ENCODE peak calls at places on chromosome 6, in nine cellular contexts. One of them, this sample, is unnamed.
A peak's percentile ranks its signal among the peaks of the same experiment; 100 is the strongest.

GRCh38 chr6:121652726-121653623 is 217.5 kb downstream of the GJA1 start:
- DNase-seq in right cardiac atrium: no peak
- DNase-seq in RWPE2: no peak
- DNase-seq in PC-3: peak; percentile 69
- DNase-seq in hepatocyte: peak; percentile 34
- DNase-seq in IMR-90: peak; percentile 91
- DNase-seq in colonic mucosa: no peak
- DNase-seq in CD8-positive, alpha-beta T cell: no peak
- DNase-seq in CD8-positive, alpha-beta memory T cell: no peak
- DNase-seq in this sample: no peak

GRCh38 chr6:1535295-1535694 is 74.4 kb upstream of the FOXC1 start:
- DNase-seq in IMR-90: no peak
- DNase-seq in right cardiac atrium: no peak
- DNase-seq in CD8-positive, alpha-beta T cell: peak; percentile 34
- DNase-seq in hepatocyte: no peak
- DNase-seq in PC-3: peak; percentile 77
- DNase-seq in CD8-positive, alpha-beta memory T cell: peak; percentile 51
- DNase-seq in RWPE2: no peak
- DNase-seq in colonic mucosa: no peak
- DNase-seq in this sample: peak; percentile 4

GRCh38 chr6:6221829-6222535 is 98.5 kb downstream of the F13A1 start:
- DNase-seq in PC-3: peak; percentile 28
- DNase-seq in CD8-positive, alpha-beta memory T cell: no peak
- DNase-seq in hepatocyte: peak; percentile 34
- DNase-seq in right cardiac atrium: no peak
- DNase-seq in colonic mucosa: peak; percentile 50
- DNase-seq in IMR-90: no peak
- DNase-seq in RWPE2: no peak
- DNase-seq in CD8-positive, alpha-beta T cell: no peak
- DNase-seq in this sample: peak; percentile 62

GRCh38 chr6:135922170-135922569 is 70.7 kb downstream of the PDE7B start:
- DNase-seq in CD8-positive, alpha-beta memory T cell: no peak
- DNase-seq in hepatocyte: peak; percentile 48
- DNase-seq in IMR-90: peak; percentile 98
- DNase-seq in colonic mucosa: no peak
- DNase-seq in PC-3: peak; percentile 93
- DNase-seq in CD8-positive, alpha-beta T cell: no peak
- DNase-seq in RWPE2: peak; percentile 69
- DNase-seq in right cardiac atrium: no peak
- DNase-seq in this sample: peak; percentile 27

GRCh38 chr6:151664390-151664789 is 143.1 kb upstream of the ESR1 start:
- DNase-seq in right cardiac atrium: no peak
- DNase-seq in CD8-positive, alpha-beta memory T cell: no peak
- DNase-seq in colonic mucosa: no peak
- DNase-seq in CD8-positive, alpha-beta T cell: no peak
- DNase-seq in RWPE2: no peak
- DNase-seq in hepatocyte: no peak
- DNase-seq in IMR-90: no peak
- DNase-seq in PC-3: no peak
- DNase-seq in this sample: no peak

GRCh38 chr6:75755704-75756103 is 6.7 kb downstream of the MYO6 start:
- DNase-seq in IMR-90: no peak
- DNase-seq in PC-3: no peak
- DNase-seq in right cardiac atrium: no peak
- DNase-seq in RWPE2: no peak
- DNase-seq in CD8-positive, alpha-beta T cell: no peak
- DNase-seq in hepatocyte: no peak
- DNase-seq in CD8-positive, alpha-beta memory T cell: no peak
- DNase-seq in colonic mucosa: no peak
- DNase-seq in this sample: no peak

GRCh38 chr6:126625019-126625418 is 285.1 kb downstream of the CENPW start:
- DNase-seq in PC-3: peak; percentile 20
- DNase-seq in colonic mucosa: no peak
- DNase-seq in CD8-positive, alpha-beta T cell: no peak
- DNase-seq in IMR-90: peak; percentile 31
- DNase-seq in CD8-positive, alpha-beta memory T cell: no peak
- DNase-seq in hepatocyte: peak; percentile 57
- DNase-seq in RWPE2: no peak
- DNase-seq in right cardiac atrium: no peak
- DNase-seq in this sample: peak; percentile 30

GRCh38 chr6:39962831-39963230 is 28.6 kb upstream of the MOCS1 start:
- DNase-seq in PC-3: peak; percentile 37
- DNase-seq in right cardiac atrium: no peak
- DNase-seq in hepatocyte: no peak
- DNase-seq in RWPE2: no peak
- DNase-seq in CD8-positive, alpha-beta T cell: no peak
- DNase-seq in CD8-positive, alpha-beta memory T cell: no peak
- DNase-seq in IMR-90: peak; percentile 70
- DNase-seq in colonic mucosa: no peak
- DNase-seq in this sample: no peak

GRCh38 chr6:133701633-133702331 is 187.1 kb upstream of the TCF21 start:
- DNase-seq in colonic mucosa: no peak
- DNase-seq in RWPE2: no peak
- DNase-seq in right cardiac atrium: peak; percentile 74
- DNase-seq in CD8-positive, alpha-beta memory T cell: no peak
- DNase-seq in CD8-positive, alpha-beta T cell: no peak
- DNase-seq in hepatocyte: peak; percentile 9
- DNase-seq in IMR-90: peak; percentile 48
- DNase-seq in PC-3: peak; percentile 38
- DNase-seq in this sample: no peak

GRCh38 chr6:44084231-44085014 is 42.8 kb downstream of the MRPL14 start:
- DNase-seq in colonic mucosa: no peak
- DNase-seq in PC-3: no peak
- DNase-seq in CD8-positive, alpha-beta T cell: no peak
- DNase-seq in hepatocyte: no peak
- DNase-seq in CD8-positive, alpha-beta memory T cell: no peak
- DNase-seq in RWPE2: no peak
- DNase-seq in IMR-90: peak; percentile 75
- DNase-seq in right cardiac atrium: peak; percentile 47
- DNase-seq in this sample: peak; percentile 64

GRCh38 chr6:4805553-4806307 is 29.5 kb downstream of the CDYL start:
- DNase-seq in CD8-positive, alpha-beta memory T cell: peak; percentile 50
- DNase-seq in IMR-90: peak; percentile 35
- DNase-seq in hepatocyte: peak; percentile 27
- DNase-seq in CD8-positive, alpha-beta T cell: peak; percentile 35
- DNase-seq in right cardiac atrium: peak; percentile 74
- DNase-seq in RWPE2: no peak
- DNase-seq in PC-3: peak; percentile 66
- DNase-seq in colonic mucosa: peak; percentile 80
- DNase-seq in this sample: peak; percentile 67

GRCh38 chr6:167397712-167398111 is 72.8 kb downstream of the TTLL2 start:
- DNase-seq in RWPE2: no peak
- DNase-seq in hepatocyte: no peak
- DNase-seq in IMR-90: no peak
- DNase-seq in right cardiac atrium: no peak
- DNase-seq in CD8-positive, alpha-beta memory T cell: no peak
- DNase-seq in colonic mucosa: no peak
- DNase-seq in PC-3: no peak
- DNase-seq in CD8-positive, alpha-beta T cell: no peak
- DNase-seq in this sample: no peak

GRCh38 chr6:167394820-167395219 is 69.9 kb downstream of the TTLL2 start:
- DNase-seq in right cardiac atrium: no peak
- DNase-seq in CD8-positive, alpha-beta memory T cell: no peak
- DNase-seq in hepatocyte: no peak
- DNase-seq in colonic mucosa: no peak
- DNase-seq in RWPE2: no peak
- DNase-seq in PC-3: no peak
- DNase-seq in IMR-90: no peak
- DNase-seq in CD8-positive, alpha-beta T cell: no peak
- DNase-seq in this sample: no peak

GRCh38 chr6:167396068-167396658 is 71.3 kb downstream of the TTLL2 start:
- DNase-seq in CD8-positive, alpha-beta T cell: no peak
- DNase-seq in PC-3: no peak
- DNase-seq in right cardiac atrium: no peak
- DNase-seq in colonic mucosa: no peak
- DNase-seq in CD8-positive, alpha-beta memory T cell: no peak
- DNase-seq in IMR-90: no peak
- DNase-seq in RWPE2: no peak
- DNase-seq in hepatocyte: no peak
- DNase-seq in this sample: no peak

GRCh38 chr6:167398214-167399050 is 73.5 kb downstream of the TTLL2 start:
- DNase-seq in right cardiac atrium: no peak
- DNase-seq in hepatocyte: peak; percentile 67
- DNase-seq in IMR-90: no peak
- DNase-seq in PC-3: no peak
- DNase-seq in RWPE2: no peak
- DNase-seq in colonic mucosa: peak; percentile 17
- DNase-seq in CD8-positive, alpha-beta T cell: no peak
- DNase-seq in CD8-positive, alpha-beta memory T cell: no peak
- DNase-seq in this sample: no peak

DNA sequence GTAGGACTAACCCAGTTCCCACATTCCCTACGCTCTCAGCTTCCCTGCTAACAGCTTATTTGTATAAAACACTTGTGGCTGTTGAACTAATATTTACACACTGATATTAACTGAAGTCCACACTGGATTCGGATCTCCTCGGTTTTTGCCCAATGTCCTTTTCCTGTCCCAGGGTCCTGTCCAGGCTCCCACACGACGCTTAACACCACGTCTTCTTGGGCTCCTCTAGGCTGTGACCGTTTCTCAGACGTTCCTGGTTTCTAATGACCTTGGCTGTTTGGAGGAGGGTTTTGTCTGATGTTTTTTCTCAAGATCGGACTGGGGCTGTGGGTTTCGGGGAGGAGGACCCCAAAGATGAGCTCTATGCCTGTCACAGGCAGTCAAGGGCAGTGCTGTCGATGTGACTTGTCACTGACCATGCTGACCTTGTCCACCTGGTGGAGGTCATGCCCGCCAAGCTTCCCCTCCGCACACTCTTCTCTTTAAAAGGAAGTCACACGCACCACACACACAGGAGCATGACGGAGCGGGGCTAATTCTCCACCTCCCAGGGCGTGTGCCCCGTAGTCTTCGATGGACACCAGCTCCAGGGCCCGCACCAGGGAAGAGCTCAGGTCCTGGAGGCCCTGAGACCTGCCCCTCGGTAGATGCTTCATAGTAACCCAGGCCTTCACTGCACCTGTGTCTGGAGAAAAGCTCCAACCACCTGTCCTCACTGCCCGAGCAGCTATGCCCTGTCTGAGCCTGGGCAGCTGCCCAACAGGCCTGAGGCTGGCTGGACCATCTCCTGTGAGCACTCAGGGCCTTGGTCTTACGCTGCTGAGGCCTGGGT is 72.0 kb downstream of the TTLL2 start:
- DNase-seq in IMR-90: no peak
- DNase-seq in PC-3: no peak
- DNase-seq in hepatocyte: no peak
- DNase-seq in colonic mucosa: no peak
- DNase-seq in RWPE2: no peak
- DNase-seq in CD8-positive, alpha-beta memory T cell: no peak
- DNase-seq in right cardiac atrium: no peak
- DNase-seq in CD8-positive, alpha-beta T cell: no peak
- DNase-seq in this sample: no peak
- H3K27me3 ChIP-seq in IMR-90: no peaks in the 10 kb centered on the region
- H3K27me3 ChIP-seq in PC-3: peaks cover 70% of the 10 kb centered on the region
- H3K27me3 ChIP-seq in hepatocyte: no peaks in the 10 kb centered on the region
- H3K27me3 ChIP-seq in colonic mucosa: no peaks in the 10 kb centered on the region
- H3K27me3 ChIP-seq in RWPE2: peaks cover 15% of the 10 kb centered on the region
- H3K27me3 ChIP-seq in CD8-positive, alpha-beta memory T cell: no peaks in the 10 kb centered on the region
- H3K27me3 ChIP-seq in right cardiac atrium: no peaks in the 10 kb centered on the region
- H3K27me3 ChIP-seq in CD8-positive, alpha-beta T cell: no peaks in the 10 kb centered on the region
- H3K27me3 ChIP-seq in this sample: no peaks in the 10 kb centered on the region

DNA sequence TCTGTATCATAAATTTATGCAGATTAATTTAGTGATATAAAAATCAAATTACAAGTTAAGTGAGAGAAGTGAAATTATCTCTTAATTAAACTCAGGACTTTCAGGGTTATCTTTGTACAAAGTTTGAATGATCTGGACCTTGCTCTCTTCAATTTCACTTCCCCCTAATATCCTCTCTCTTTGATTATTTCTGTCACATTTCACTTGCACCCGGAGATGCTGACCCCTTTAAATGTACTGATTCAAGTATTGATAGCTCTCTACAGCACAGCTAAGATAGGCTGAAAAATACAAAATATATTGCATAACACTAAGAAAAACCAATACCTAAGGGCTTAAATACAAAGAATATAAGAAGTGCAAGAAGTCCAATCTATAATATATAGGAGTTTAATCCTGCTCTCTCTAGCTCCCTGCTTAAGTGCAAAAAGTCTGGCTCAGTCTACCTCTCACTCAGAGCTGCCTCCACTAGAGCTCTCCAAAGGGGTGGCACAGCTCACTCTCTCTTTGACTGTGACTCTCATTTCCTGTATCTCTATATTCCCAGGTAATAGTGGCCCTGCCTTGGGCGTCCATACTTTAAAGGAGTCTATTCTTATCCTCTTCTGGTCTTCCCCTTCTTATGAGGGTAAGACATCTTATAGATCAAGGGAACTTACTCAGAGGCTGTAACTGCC is 588.4 kb downstream of the RFPL4B start:
- DNase-seq in hepatocyte: no peak
- DNase-seq in CD8-positive, alpha-beta T cell: no peak
- DNase-seq in colonic mucosa: no peak
- DNase-seq in PC-3: no peak
- DNase-seq in right cardiac atrium: no peak
- DNase-seq in CD8-positive, alpha-beta memory T cell: no peak
- DNase-seq in RWPE2: no peak
- DNase-seq in IMR-90: no peak
- DNase-seq in this sample: no peak
- H3K4me3 ChIP-seq in hepatocyte: no peak overlapping the region
- H3K4me3 ChIP-seq in CD8-positive, alpha-beta T cell: no peak overlapping the region
- H3K4me3 ChIP-seq in colonic mucosa: no peak overlapping the region
- H3K4me3 ChIP-seq in PC-3: no peak overlapping the region
- H3K4me3 ChIP-seq in right cardiac atrium: no peak overlapping the region
- H3K4me3 ChIP-seq in CD8-positive, alpha-beta memory T cell: no peak overlapping the region
- H3K4me3 ChIP-seq in RWPE2: no peak overlapping the region
- H3K4me3 ChIP-seq in IMR-90: no peak overlapping the region
- H3K4me3 ChIP-seq in this sample: no peak overlapping the region

GRCh38 chr6:106973841-106974336 is 640 bp downstream of the CD24 start:
- DNase-seq in right cardiac atrium: no peak
- DNase-seq in IMR-90: no peak
- DNase-seq in hepatocyte: peak; percentile 50
- DNase-seq in colonic mucosa: peak; percentile 44
- DNase-seq in CD8-positive, alpha-beta T cell: no peak
- DNase-seq in RWPE2: peak; percentile 58
- DNase-seq in CD8-positive, alpha-beta memory T cell: no peak
- DNase-seq in PC-3: peak; percentile 30
- DNase-seq in this sample: peak; percentile 51
- H3K27me3 ChIP-seq in right cardiac atrium: peaks cover 2% of the 10 kb centered on the region
- H3K27me3 ChIP-seq in IMR-90: peaks cover 54% of the 10 kb centered on the region
- H3K27me3 ChIP-seq in hepatocyte: no peaks in the 10 kb centered on the region
- H3K27me3 ChIP-seq in colonic mucosa: peaks cover 18% of the 10 kb centered on the region
- H3K27me3 ChIP-seq in CD8-positive, alpha-beta T cell: peaks cover 8% of the 10 kb centered on the region
- H3K27me3 ChIP-seq in RWPE2: no peaks in the 10 kb centered on the region
- H3K27me3 ChIP-seq in CD8-positive, alpha-beta memory T cell: peaks cover 22% of the 10 kb centered on the region
- H3K27me3 ChIP-seq in PC-3: no peaks in the 10 kb centered on the region
- H3K27me3 ChIP-seq in this sample: no peaks in the 10 kb centered on the region

DNA sequence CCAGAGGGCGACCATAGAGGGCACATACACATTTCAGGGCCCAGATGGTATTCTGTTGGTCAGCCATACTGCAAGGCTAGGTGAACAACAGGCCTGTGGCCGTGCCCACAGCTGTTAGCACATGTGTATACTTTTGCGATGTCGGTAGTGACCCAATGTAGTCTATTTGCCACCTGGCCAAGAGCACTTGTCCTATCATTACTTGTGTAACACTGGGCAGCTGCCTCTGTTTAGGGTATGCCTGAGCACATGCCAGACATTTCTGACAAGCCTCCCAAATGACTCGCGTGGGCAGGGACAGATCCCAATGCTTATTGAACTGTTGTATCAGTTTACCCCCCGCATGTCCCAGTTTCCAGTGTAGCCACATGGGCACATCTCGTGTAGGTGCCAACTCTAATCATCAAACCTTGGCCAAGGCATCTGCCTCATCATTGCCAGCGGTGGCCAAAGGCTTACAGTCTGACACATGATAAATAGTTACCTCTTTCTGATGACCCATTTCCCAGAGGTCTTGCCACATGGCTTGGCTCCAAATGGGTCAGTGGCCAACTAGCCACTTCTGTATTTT is 74.4 kb upstream of the FBXL4 start:
- DNase-seq in IMR-90: no peak
- DNase-seq in CD8-positive, alpha-beta T cell: no peak
- DNase-seq in colonic mucosa: no peak
- DNase-seq in hepatocyte: no peak
- DNase-seq in CD8-positive, alpha-beta memory T cell: no peak
- DNase-seq in PC-3: no peak
- DNase-seq in right cardiac atrium: no peak
- DNase-seq in RWPE2: no peak
- DNase-seq in this sample: no peak
- H3K4me3 ChIP-seq in IMR-90: no peak overlapping the region
- H3K4me3 ChIP-seq in CD8-positive, alpha-beta T cell: no peak overlapping the region
- H3K4me3 ChIP-seq in colonic mucosa: no peak overlapping the region
- H3K4me3 ChIP-seq in hepatocyte: no peak overlapping the region
- H3K4me3 ChIP-seq in CD8-positive, alpha-beta memory T cell: no peak overlapping the region
- H3K4me3 ChIP-seq in PC-3: no peak overlapping the region
- H3K4me3 ChIP-seq in right cardiac atrium: no peak overlapping the region
- H3K4me3 ChIP-seq in RWPE2: no peak overlapping the region
- H3K4me3 ChIP-seq in this sample: no peak overlapping the region